ENCODE peak calls at places on chromosome 18, in six cellular contexts. I is GM23248, S is ascending aorta, Z is IMR-90, A is left ventricle myocardium inferior, E is heart right ventricle. R is an unnamed sample. For H3K27me3, the result is how much of the 10 kb centered on the place peaks cover.

GRCh38 chr18:74268933-74269620 is 22.7 kb downstream of the CYB5A start:
- DNase-seq in Z (no peak), E (no peak), I (no peak), A (peak), S (no peak), R (no peak)

GRCh38 chr18:12599966-12600365 is 57.9 kb downstream of the SPIRE1 start:
- DNase-seq in E (no peak), Z (peak), A (no peak), I (no peak), S (no peak), R (no peak)

GRCh38 chr18:49098386-49098785 is 147.6 kb upstream of the SMAD7 start:
- DNase-seq in S (no peak), I (no peak), A (no peak), Z (no peak), E (no peak), R (no peak)

GRCh38 chr18:42373584-42373983 is 418.6 kb downstream of the PIK3C3 start:
- DNase-seq in E (no peak), A (no peak), Z (no peak), I (no peak), S (no peak), R (no peak)

GRCh38 chr18:13409997-13410396 is 191.4 kb downstream of the LDLRAD4 start:
- DNase-seq in A (no peak), S (no peak), Z (no peak), I (no peak), E (no peak), R (no peak)

GRCh38 chr18:46250084-46250811 is 146.1 kb downstream of the HAUS1 start:
- DNase-seq in S (no peak), Z (peak), A (no peak), I (peak), E (peak), R (no peak)

GRCh38 chr18:55427951-55428350 is 160.0 kb downstream of the TCF4 start:
- DNase-seq in E (no peak), A (no peak), S (no peak), I (peak), Z (no peak), R (no peak)

GRCh38 chr18:14939141-14939540 is 191.2 kb downstream of the ANKRD30B start:
- DNase-seq in S (peak), I (no peak), Z (no peak), A (no peak), E (no peak), R (no peak)

GRCh38 chr18:27621236-27621890 is 436.3 kb upstream of the CHST9 start:
- DNase-seq in A (no peak), Z (no peak), E (no peak), S (no peak), I (no peak), R (no peak)

GRCh38 chr18:23573020-23573419 is 13.3 kb downstream of the NPC1 start:
- DNase-seq in I (no peak), A (no peak), E (no peak), S (no peak), Z (no peak), R (no peak)

GRCh38 chr18:38427234-38427633 is 861.6 kb upstream of the CELF4 start:
- DNase-seq in E (no peak), Z (no peak), S (no peak), I (no peak), A (no peak), R (no peak)

GRCh38 chr18:80196528-80197320 is 50.6 kb downstream of the PARD6G start:
- DNase-seq in Z (peak), A (no peak), I (peak), S (no peak), E (no peak), R (no peak)

GRCh38 chr18:6576706-6577375 is 152.7 kb upstream of the ARHGAP28 start:
- DNase-seq in E (no peak), I (no peak), Z (no peak), S (no peak), A (no peak), R (no peak)

GRCh38 chr18:13269599-13270011 is 51.0 kb downstream of the LDLRAD4 start:
- DNase-seq in A (peak), S (no peak), E (peak), I (peak), Z (no peak), R (no peak)

GRCh38 chr18:3579701-3580100 is 129.7 kb downstream of the TGIF1 start:
- DNase-seq in E (no peak), I (peak), A (no peak), S (no peak), Z (peak), R (no peak)

GRCh38 chr18:70036771-70037452 is 89.2 kb upstream of the CD226 start:
- DNase-seq in Z (no peak), A (no peak), E (no peak), S (no peak), I (no peak), R (no peak)

GRCh38 chr18:8730080-8730827 is 24.9 kb downstream of the MTCL1 start:
- DNase-seq in A (peak), E (peak), Z (peak), I (no peak), S (no peak), R (no peak)

GRCh38 chr18:75253784-75254183 is 43.2 kb downstream of the TSHZ1 start:
- DNase-seq in S (no peak), E (no peak), A (no peak), Z (peak), I (peak), R (no peak)

GRCh38 chr18:33781429-33781828 is 203.4 kb downstream of the ASXL3 start:
- DNase-seq in E (no peak), A (no peak), I (no peak), S (no peak), Z (no peak), R (no peak)

DNA sequence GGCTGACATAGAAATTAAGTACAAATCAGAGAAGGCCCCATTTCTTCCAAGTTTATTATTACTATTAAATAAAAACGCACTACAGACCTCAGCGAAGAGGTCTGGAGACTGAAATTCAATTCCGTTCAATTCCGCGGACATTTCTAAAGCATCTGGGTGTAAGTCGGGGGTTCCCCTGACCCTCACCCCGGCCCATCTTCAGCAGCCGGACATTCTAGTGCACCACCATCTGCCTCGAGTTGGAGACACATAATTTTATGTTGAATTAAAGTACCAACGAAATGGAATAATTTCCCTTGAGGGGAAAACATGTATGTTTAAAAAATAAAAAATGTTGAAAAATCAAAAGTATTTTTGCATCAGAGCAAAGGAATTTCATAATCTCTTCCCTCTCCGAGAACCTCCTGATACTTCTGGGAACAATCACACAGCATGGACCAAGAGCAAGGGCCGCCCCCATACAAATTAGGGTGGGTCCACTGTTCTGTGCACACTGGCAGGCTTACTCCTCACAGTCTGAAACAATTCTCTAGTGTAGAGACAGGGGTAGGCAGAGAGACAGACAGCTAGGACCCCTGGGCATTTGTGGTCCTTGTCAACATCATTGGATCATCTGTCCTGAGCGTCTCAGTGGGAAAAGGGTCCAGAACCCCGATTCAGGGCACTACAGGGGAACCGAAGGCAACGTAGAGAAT is 29.3 kb downstream of the MBP start:
- DNase-seq in S (no peak), Z (peak), E (no peak), A (no peak), I (peak), R (no peak)
- H3K4me3 ChIP-seq in S (no peak), Z (no peak), E (no peak), A (no peak), I (peak), R (no peak)

GRCh38 chr18:35918564-35918963 is 53.9 kb upstream of the RMP24 start:
- DNase-seq in I (no peak), Z (no peak), E (no peak), S (no peak), A (no peak), R (no peak)
- H3K27me3 ChIP-seq in I (under half), Z (under half), E (under half), S (under half), A (under half), R (under half)

GRCh38 chr18:61731693-61732376 is 161.0 kb downstream of the RNF152 start:
- DNase-seq in I (peak), Z (no peak), S (no peak), A (no peak), E (no peak), R (no peak)
- H3K4me3 ChIP-seq in I (no peak), Z (no peak), S (no peak), A (no peak), E (no peak), R (no peak)

GRCh38 chr18:57805117-57805516 is 2.0 kb upstream of the ATP8B1 start:
- DNase-seq in I (no peak), E (no peak), S (no peak), A (no peak), Z (no peak), R (no peak)
- H3K27me3 ChIP-seq in I (under half), E (under half), S (under half), A (under half), Z (under half), R (under half)

GRCh38 chr18:63316612-63317555 is 2.7 kb downstream of the BCL2 start:
- DNase-seq in A (no peak), I (no peak), E (no peak), S (no peak), Z (no peak), R (no peak)

GRCh38 chr18:63314062-63314790 is 5.3 kb downstream of the BCL2 start:
- DNase-seq in A (no peak), Z (no peak), S (no peak), E (no peak), I (no peak), R (no peak)

GRCh38 chr18:63313409-63313917 is 6.1 kb downstream of the BCL2 start:
- DNase-seq in E (no peak), I (no peak), A (no peak), S (no peak), Z (no peak), R (no peak)

GRCh38 chr18:63315879-63316278 is 3.7 kb downstream of the BCL2 start:
- DNase-seq in Z (no peak), S (no peak), A (no peak), E (no peak), I (no peak), R (no peak)

DNA sequence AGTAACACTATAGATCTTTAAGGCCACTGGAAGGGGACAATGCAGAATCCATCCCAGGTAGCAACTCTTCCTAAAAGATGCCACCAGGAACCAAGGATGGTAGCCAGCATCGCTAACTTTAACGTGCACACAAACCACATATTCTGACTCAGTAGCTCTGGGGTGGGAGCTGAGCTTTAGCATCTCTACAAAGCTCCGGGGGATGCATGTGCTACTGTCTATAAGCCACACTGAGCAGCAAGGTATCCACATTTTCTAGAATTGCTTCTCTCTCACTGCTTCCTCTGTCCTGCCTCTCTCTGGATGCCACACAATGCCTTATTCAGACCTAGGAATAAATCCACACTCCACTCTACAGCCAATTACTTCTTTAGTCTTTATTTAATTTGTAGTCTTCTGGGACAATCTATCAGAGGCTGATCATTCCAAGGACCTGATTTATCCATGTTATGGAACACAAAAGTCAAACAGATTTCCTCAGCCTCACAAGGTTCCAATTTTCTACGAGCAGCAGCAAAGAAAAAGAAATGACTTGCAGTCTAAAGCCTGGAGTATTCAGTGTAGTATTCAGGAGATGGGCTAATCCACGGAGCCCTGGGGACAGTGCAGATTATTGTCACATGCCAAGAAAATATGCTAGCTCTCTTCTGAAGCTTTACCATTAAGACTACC is 4.4 kb downstream of the BCL2 start:
- DNase-seq in S (no peak), Z (no peak), I (no peak), E (no peak), A (no peak), R (no peak)
- H3K4me3 ChIP-seq in S (no peak), Z (no peak), I (no peak), E (no peak), A (no peak), R (no peak)

GRCh38 chr18:78922856-78923255 is 56.8 kb upstream of the SALL3 start:
- DNase-seq in E (no peak), S (no peak), A (no peak), I (no peak), Z (no peak), R (no peak)
- H3K27me3 ChIP-seq in E (under half), S (under half), A (under half), I (under half), Z (under half), R (under half)